ENCODE peak calls at places on chromosome 22, in five cellular contexts. L is neural progenitor cell, B is GM23248, Q is GM23338, X is HCT116. C is an unnamed sample.

GRCh38 chr22:30245985-30246901 is at the start of gene LIF:
- DNase-seq in L (peak), B (peak), Q (peak), X (no peak), C (no peak)

GRCh38 chr22:30755760-30756124 is 61.1 kb downstream of the OSBP2 start:
- DNase-seq in L (no peak), B (no peak), Q (no peak), X (no peak), C (no peak)

GRCh38 chr22:45163074-45163416 is 680 bp upstream of the NUP50 start:
- DNase-seq in L (peak), B (peak), Q (peak), X (no peak), C (no peak)

GRCh38 chr22:30427871-30428270 is 2.3 kb downstream of the MTFP1 start:
- DNase-seq in L (no peak), B (peak), Q (no peak), X (no peak), C (no peak)

GRCh38 chr22:19821523-19822300 is 33.0 kb downstream of the GNB1L start:
- DNase-seq in L (no peak), B (no peak), Q (no peak), X (no peak), C (no peak)

GRCh38 chr22:23166841-23167610 is 13.3 kb upstream of the BCR start:
- DNase-seq in L (peak), B (no peak), Q (no peak), X (no peak), C (no peak)

GRCh38 chr22:44648085-44648820 is 53.8 kb upstream of the PRR5 start:
- DNase-seq in L (no peak), B (peak), Q (no peak), X (no peak), C (no peak)

GRCh38 chr22:19042285-19043110 is 79.7 kb downstream of the DGCR2 start:
- DNase-seq in L (no peak), B (no peak), Q (no peak), X (no peak), C (no peak)

GRCh38 chr22:25817092-25817943 is 75.3 kb downstream of the MYO18B start:
- DNase-seq in L (no peak), B (no peak), Q (no peak), X (no peak), C (no peak)

GRCh38 chr22:20206709-20207215 is 55.9 kb upstream of the CCDC188 start:
- DNase-seq in L (no peak), B (peak), Q (no peak), X (no peak), C (no peak)

GRCh38 chr22:23531966-23532735 is 47.9 kb downstream of the IGLL1 start:
- DNase-seq in L (no peak), B (no peak), Q (no peak), X (no peak), C (no peak)

GRCh38 chr22:36160499-36160942 is at the start of gene APOL3:
- DNase-seq in L (no peak), B (peak), Q (no peak), X (no peak), C (no peak)

GRCh38 chr22:35891442-35891841 is 137.2 kb downstream of the RBFOX2 start:
- DNase-seq in L (no peak), B (no peak), Q (no peak), X (no peak), C (no peak)

GRCh38 chr22:21726650-21727049 is 8.9 kb downstream of the YPEL1 start:
- DNase-seq in L (peak), B (no peak), Q (peak), X (peak), C (no peak)
- TF ChIP-seq EZH2 in L (no peak), B (no peak), Q (no peak), X (no peak), C (no peak)

GRCh38 chr22:17368727-17369552 is at the start of gene CECR2:
- DNase-seq in L (peak), B (no peak), Q (peak), X (peak), C (no peak)

GRCh38 chr22:17369553-17370035 is 334 bp downstream of the CECR2 start:
- DNase-seq in L (peak), B (peak), Q (peak), X (no peak), C (no peak)

GRCh38 chr22:17371446-17371845 is 2.2 kb downstream of the CECR2 start:
- DNase-seq in L (no peak), B (no peak), Q (no peak), X (no peak), C (no peak)

GRCh38 chr22:17370036-17370765 is 941 bp downstream of the CECR2 start:
- DNase-seq in L (peak), B (no peak), Q (peak), X (no peak), C (no peak)

DNA sequence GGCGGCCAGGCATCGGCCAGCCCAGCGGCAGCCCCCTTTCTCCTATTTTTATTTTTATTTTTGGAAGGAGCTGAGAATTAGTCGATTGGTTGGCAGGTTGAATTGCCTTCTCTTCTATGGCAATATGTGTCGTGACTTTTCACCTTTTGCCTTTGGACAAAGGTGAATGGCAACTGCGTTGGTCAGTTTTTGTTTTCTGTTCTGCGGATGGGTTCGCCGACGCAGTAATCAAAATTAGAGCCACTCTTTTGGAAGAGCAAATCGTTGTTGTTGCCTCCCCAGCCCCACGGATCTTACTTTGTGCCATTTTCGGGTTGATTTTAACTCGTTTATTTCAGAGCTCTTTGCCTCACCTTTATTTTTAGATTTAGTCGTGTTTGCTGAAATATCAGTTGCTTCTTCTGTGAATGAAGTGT is 1.5 kb downstream of the CECR2 start:
- DNase-seq in L (no peak), B (no peak), Q (no peak), X (no peak), C (no peak)
- TF ChIP-seq EZH2 in L (no peak), B (no peak), Q (no peak), X (no peak), C (no peak)

DNA sequence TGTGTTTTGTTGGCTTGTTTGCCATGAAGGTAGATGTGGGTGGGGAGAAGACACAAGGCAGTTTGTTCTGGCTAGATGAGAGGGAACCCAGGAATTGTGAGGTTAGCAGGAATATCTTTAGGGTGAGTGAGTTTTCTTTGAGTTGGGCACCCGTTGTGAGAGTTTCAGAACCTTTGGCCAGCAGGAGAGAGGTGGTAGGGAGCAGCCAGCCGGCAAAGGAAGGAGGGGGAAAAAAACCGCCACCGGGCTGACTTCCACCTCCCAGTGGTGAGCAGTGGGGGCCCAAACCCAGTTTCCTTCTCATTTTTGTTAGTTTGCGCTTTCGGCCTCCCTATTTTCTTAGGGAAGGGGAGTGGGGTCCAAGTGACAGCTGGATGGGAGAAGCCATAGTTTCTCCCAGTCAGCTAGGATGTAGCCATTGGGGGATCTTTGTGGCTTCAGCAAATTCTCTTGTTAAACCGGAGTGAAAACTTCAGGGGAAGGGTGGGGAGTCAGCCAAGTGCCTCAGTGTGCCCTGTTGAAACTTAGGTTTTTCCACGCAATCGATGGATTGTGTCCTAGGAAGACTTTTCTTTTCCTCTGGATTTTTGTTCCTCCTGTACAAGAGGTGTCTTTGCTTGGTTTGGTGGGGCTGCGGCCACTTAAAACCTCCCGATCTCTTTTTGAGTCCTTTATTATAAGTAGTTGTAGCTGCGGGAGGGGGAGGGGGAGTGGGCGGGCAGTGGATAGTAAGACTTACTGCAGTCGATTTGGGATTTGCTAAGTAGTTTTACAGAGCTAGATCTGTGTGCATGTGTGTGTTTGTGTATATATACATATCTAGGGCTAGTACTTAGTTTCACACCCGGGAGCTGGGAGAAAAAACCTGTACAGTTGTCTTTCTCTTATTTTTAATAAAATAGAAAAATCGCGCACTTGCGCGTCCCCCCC is 1.1 kb upstream of the GCAT start:
- DNase-seq in L (peak), B (peak), Q (peak), X (no peak), C (no peak)
- TF ChIP-seq EZH2 in L (no peak), B (no peak), Q (no peak), X (no peak), C (no peak)

DNA sequence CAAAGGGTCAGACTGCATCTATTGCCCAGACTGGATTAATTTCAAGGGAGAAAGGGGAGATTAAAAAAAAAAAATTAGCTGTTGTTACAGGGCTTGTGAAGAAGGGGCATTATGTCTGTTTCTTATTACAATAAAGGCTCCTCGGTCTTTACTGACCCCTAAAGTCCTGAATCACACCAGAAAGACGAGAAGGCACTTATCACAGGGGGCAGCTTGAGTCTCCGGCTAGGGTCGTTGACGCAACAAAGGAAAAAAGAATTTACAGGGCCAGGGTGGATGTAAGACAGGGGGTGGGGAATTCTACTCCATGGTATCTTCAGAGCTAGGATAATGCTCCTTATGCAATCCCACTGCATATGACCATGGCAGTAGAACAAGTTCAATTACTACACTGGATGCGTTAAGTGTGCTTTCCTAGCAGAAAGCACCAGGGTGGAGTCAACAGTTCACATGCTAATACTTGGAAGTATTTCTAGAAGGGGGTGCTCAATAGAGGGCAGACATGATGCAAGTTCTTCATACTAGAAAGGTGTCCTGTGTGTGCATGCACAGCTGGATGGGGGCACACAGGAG is 16.5 kb downstream of the DDX17 start:
- DNase-seq in L (no peak), B (no peak), Q (no peak), X (no peak), C (no peak)
- TF ChIP-seq EZH2 in L (no peak), B (no peak), Q (no peak), X (no peak), C (no peak)

DNA sequence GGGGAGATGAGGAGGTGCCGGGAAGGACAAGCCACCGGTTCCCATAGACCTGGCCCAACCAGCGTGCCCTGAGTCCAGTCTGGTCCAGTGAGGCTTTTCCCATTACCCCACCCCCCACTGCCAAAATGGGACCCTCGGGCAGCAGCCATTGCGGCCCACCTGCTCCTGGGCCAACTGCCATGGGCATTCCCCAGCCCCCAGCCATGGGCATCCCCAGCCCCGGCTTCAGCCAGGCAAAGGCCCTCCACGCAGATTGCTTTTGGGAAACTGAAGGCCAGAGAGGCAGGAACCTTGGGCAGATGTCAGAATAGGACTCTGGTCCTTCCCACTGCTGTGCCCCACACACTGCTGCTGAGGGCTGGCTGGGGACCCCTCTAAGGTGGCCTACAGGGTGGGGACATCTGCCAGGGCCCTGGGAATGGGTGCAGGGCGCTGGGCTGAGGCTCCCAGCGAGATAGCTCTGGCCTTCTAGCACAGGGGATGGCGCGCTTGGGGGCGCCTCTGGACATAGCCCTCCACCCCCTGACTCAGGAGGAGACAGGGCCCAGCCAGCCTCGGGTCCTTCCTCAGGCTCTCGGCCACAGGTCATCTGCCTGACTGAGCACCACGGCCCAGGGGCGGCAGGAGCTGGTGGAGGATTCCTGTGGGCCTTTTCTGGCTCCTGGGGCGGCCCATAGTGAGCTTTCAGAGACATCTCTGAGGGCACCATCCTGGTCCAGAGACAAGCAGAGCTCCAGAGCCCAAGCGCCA is 4.9 kb downstream of the PIM3 start:
- DNase-seq in L (peak), B (no peak), Q (no peak), X (no peak), C (no peak)
- TF ChIP-seq EZH2 in L (no peak), B (no peak), Q (no peak), X (no peak), C (no peak)

GRCh38 chr22:27804683-27805297 is 3.2 kb upstream of the MN1 start:
- DNase-seq in L (peak), B (peak), Q (peak), X (no peak), C (peak)
- TF ChIP-seq EZH2 in L (no peak), B (no peak), Q (peak), X (no peak), C (no peak)

DNA sequence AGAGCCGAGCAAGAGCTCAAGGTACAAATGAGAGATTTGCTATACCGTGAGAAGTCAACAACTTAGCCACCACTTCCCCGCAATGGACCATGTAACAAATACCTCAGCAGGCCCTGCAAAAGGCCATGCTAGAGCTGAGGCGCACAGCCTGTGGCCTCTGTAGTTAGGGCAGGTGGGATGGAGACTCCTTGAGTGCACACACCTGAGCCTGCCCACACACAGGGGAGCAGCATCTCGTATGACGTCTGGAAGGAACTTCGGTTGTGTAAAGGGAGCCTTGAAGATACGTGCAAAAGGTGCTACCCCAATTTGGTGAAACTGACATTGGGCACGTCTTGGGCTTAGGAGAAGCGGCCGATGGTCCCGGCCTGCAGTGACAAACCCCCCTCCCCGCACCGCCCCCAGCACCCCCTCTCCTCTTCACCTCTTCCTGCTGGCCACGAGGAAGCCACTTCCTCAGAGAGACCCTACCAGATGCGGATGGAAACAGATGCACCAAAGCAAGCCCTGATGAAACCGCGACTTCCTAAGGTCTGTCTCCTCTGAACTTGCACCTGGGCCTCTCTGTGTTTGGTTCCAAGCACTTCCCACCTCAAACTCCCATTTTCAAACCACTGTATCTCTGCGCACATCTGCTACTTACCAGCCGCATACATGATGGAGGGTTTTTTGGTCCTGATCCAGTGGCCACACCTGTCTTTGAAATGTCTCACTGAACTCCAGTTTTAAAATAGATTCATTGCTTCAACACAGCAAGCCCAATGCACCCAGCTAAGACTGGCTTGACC is 10.6 kb downstream of the CDPF1 start:
- DNase-seq in L (no peak), B (no peak), Q (no peak), X (no peak), C (no peak)
- TF ChIP-seq EZH2 in L (no peak), B (no peak), Q (no peak), X (no peak), C (no peak)

GRCh38 chr22:39558254-39558727 is 12.3 kb upstream of the CACNA1I start:
- DNase-seq in L (peak), B (peak), Q (peak), X (no peak), C (no peak)
- TF ChIP-seq EZH2 in L (peak), B (peak), Q (peak), X (no peak), C (no peak)

DNA sequence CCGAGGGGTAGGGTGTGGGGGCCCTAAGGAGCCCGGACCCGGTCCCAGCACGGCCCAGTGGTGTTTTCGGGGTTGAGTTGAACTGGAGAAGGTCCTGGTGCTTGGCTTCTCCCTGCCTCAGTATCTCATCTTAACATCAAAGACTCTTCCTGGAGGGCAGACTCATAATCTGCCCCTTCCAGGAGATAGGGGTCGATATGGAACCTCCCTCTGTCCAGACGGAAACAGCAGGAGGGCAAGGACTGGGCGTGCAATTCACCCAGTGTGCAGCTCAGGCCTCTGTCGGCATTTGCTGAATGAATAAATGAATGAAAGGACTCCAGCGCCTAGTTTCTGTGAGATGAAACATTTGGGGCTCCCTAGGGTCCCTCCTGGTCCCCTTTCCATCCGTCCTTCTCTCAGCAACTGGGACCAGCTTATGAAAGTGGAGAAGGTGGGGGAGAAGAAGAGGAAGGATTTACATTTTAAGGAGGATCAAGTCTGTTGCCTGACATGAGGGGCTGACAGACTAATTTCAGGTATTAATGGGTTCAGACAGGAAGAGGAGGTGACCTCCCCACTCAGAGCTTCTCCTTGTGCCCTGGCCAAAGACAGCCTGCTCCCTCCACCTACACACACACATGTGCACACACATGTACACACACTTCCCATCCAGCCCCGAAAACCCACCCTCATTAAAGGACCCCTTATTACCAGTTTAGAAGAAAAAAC is 1.1 kb upstream of the SHISA8 start:
- DNase-seq in L (peak), B (no peak), Q (no peak), X (no peak), C (no peak)
- TF ChIP-seq EZH2 in L (peak), B (no peak), Q (peak), X (no peak), C (no peak)